ENCODE peak calls at places on chromosomes 1 and 21, in seven cellular contexts. V, W, G, C, Q, S and P are unnamed samples. For H3K4me1, the result is how much of the 10 kb centered on the place peaks cover.

GRCh38 chr1:209404577-209404976 is 178.9 kb upstream of the CAMK1G start:
- DNase-seq in V (no peak), C (no peak), S (no peak), G (no peak), W (no peak), Q (no peak), P (no peak)

GRCh38 chr1:38285807-38286530 is 239.4 kb upstream of the POU3F1 start:
- DNase-seq in V (no peak), G (no peak), Q (no peak), C (no peak), W (no peak), S (no peak), P (no peak)

GRCh38 chr1:210499956-210500355 is 171.3 kb downstream of the HHAT start:
- DNase-seq in C (no peak), S (no peak), V (no peak), Q (no peak), G (no peak), W (no peak), P (no peak)

GRCh38 chr1:190353538-190354101 is 124.0 kb downstream of the BRINP3 start:
- DNase-seq in W (no peak), S (no peak), V (no peak), Q (no peak), G (no peak), C (no peak), P (no peak)

GRCh38 chr1:6574025-6574620 is 5.7 kb upstream of the ZBTB48 start:
- DNase-seq in V (no peak), G (no peak), W (no peak), C (no peak), Q (no peak), S (no peak), P (no peak)

GRCh38 chr1:111221633-111222286 is 5.8 kb upstream of the CHI3L2 start:
- DNase-seq in V (no peak), S (no peak), W (no peak), Q (peak), C (no peak), G (no peak), P (no peak)

GRCh38 chr1:182784556-182785171 is 4.9 kb upstream of the NPL start:
- DNase-seq in S (peak), G (no peak), Q (peak), C (no peak), V (no peak), W (no peak), P (no peak)

GRCh38 chr21:28568692-28569091 is 424.0 kb downstream of the LTN1 start:
- DNase-seq in G (no peak), Q (no peak), C (no peak), S (no peak), V (no peak), W (no peak), P (no peak)

GRCh38 chr1:20291621-20292020 is 946 bp downstream of the VWA5B1 start:
- DNase-seq in W (no peak), Q (no peak), G (no peak), S (no peak), C (peak), V (no peak), P (no peak)

GRCh38 chr1:114669562-114670082 is at the start of gene DENND2C:
- DNase-seq in V (no peak), G (no peak), S (no peak), C (no peak), W (no peak), Q (peak), P (no peak)

GRCh38 chr1:40694353-40694874 is 2.9 kb downstream of the NFYC start:
- DNase-seq in Q (no peak), C (no peak), W (no peak), G (no peak), V (no peak), S (no peak), P (no peak)

GRCh38 chr1:153565529-153566374 is at the start of gene S100A2:
- DNase-seq in C (peak), W (no peak), G (no peak), V (peak), Q (no peak), S (peak), P (peak)

GRCh38 chr1:30354410-30354809 is 369.0 kb downstream of the MATN1 start:
- DNase-seq in S (no peak), V (no peak), G (no peak), W (no peak), Q (no peak), C (no peak), P (no peak)

GRCh38 chr1:15452216-15452615 is 4.3 kb upstream of the CELA2A start:
- DNase-seq in V (no peak), Q (no peak), C (no peak), W (no peak), G (no peak), S (no peak), P (no peak)

GRCh38 chr1:204453141-204453772 is 41.3 kb downstream of the PIK3C2B start:
- DNase-seq in Q (peak), V (no peak), S (no peak), C (no peak), G (no peak), W (no peak), P (no peak)

GRCh38 chr1:232011961-232012360 is 385.4 kb downstream of the DISC1 start:
- DNase-seq in S (no peak), Q (no peak), C (no peak), G (no peak), W (no peak), V (no peak), P (no peak)

GRCh38 chr1:7298145-7298544 is 473.0 kb upstream of the VAMP3 start:
- DNase-seq in C (no peak), G (no peak), V (no peak), S (no peak), W (no peak), Q (no peak), P (no peak)

GRCh38 chr1:167935252-167936067 is 1.0 kb upstream of the DCAF6 start:
- DNase-seq in G (no peak), W (no peak), Q (peak), V (peak), S (peak), C (peak), P (no peak)

GRCh38 chr1:19032701-19033515 is 76.4 kb upstream of the IFFO2 start:
- DNase-seq in V (no peak), S (no peak), Q (no peak), G (no peak), C (no peak), W (no peak), P (peak)

GRCh38 chr1:198001776-198002408 is 84.7 kb downstream of the LHX9 start:
- DNase-seq in C (no peak), W (no peak), S (no peak), Q (no peak), G (no peak), V (no peak), P (no peak)

GRCh38 chr1:25899792-25900191 is 6.4 kb downstream of the STMN1 start:
- DNase-seq in W (no peak), S (no peak), G (no peak), Q (no peak), C (no peak), V (no peak), P (no peak)

GRCh38 chr1:80217377-80217986 is 1211.0 kb upstream of the ADGRL4 start:
- DNase-seq in C (no peak), G (no peak), W (no peak), Q (peak), S (peak), V (no peak), P (no peak)

GRCh38 chr1:198677027-198677426 is 38.2 kb downstream of the PTPRC start:
- DNase-seq in V (no peak), G (no peak), W (no peak), C (no peak), Q (no peak), S (no peak), P (no peak)

GRCh38 chr1:32071758-32072621 is 749 bp upstream of the TMEM39B start:
- DNase-seq in V (no peak), C (no peak), S (no peak), G (no peak), W (no peak), Q (peak), P (no peak)

GRCh38 chr1:81695741-81696140 is 105.0 kb upstream of the ADGRL2 start:
- DNase-seq in Q (no peak), V (no peak), G (no peak), W (no peak), S (peak), C (peak), P (no peak)

GRCh38 chr1:68478662-68479061 is 18.2 kb downstream of the DEPDC1 start:
- DNase-seq in Q (no peak), V (no peak), C (no peak), S (no peak), W (no peak), G (no peak), P (no peak)

GRCh38 chr1:231053493-231054162 is 13.6 kb upstream of the FAM89A start:
- DNase-seq in C (peak), Q (no peak), W (no peak), G (no peak), V (no peak), S (no peak), P (no peak)

GRCh38 chr1:234684854-234685253 is 74.9 kb upstream of the IRF2BP2 start:
- DNase-seq in C (no peak), Q (no peak), G (no peak), S (no peak), W (no peak), V (peak), P (no peak)

GRCh38 chr1:229756666-229757065 is 130.6 kb downstream of the URB2 start:
- DNase-seq in S (no peak), G (no peak), V (no peak), Q (no peak), C (no peak), W (no peak), P (no peak)

GRCh38 chr1:229757226-229757625 is 131.2 kb downstream of the URB2 start:
- DNase-seq in W (no peak), Q (no peak), C (no peak), G (no peak), S (no peak), V (no peak), P (no peak)

GRCh38 chr1:229753764-229754553 is 127.9 kb downstream of the URB2 start:
- DNase-seq in G (no peak), W (no peak), Q (peak), V (no peak), S (no peak), C (no peak), P (no peak)

GRCh38 chr1:229759037-229759435 is 133.0 kb downstream of the URB2 start:
- DNase-seq in W (no peak), C (no peak), G (no peak), S (no peak), Q (no peak), V (no peak), P (no peak)

GRCh38 chr1:229758101-229759036 is 132.3 kb downstream of the URB2 start:
- DNase-seq in G (no peak), Q (no peak), V (no peak), C (no peak), S (no peak), W (no peak), P (no peak)
- TF ChIP-seq CTCF in G (no peak), Q (no peak), V (no peak), C (no peak), S (no peak), W (no peak), P (no peak)

GRCh38 chr1:16918371-16918770 is 3.4 kb upstream of the CROCC start:
- DNase-seq in C (no peak), S (no peak), V (no peak), G (no peak), W (no peak), Q (no peak), P (peak)

GRCh38 chr1:16907870-16908758 is 12.3 kb downstream of the RNU1-2 start:
- DNase-seq in S (no peak), C (no peak), Q (no peak), G (no peak), V (no peak), W (no peak), P (no peak)

GRCh38 chr1:16915627-16915973 is 6.1 kb upstream of the CROCC start:
- DNase-seq in S (no peak), V (no peak), C (no peak), G (no peak), Q (peak), W (no peak), P (peak)

GRCh38 chr1:16913866-16914662 is 7.7 kb upstream of the CROCC start:
- DNase-seq in Q (peak), S (peak), W (peak), C (peak), V (peak), G (peak), P (peak)

GRCh38 chr1:16913616-16913865 is 8.2 kb upstream of the CROCC start:
- DNase-seq in Q (no peak), V (no peak), S (no peak), G (no peak), C (no peak), W (no peak), P (no peak)
- H3K27ac ChIP-seq in Q (no peak), V (peak), S (peak), G (peak), C (peak), W (peak), P (peak)

GRCh38 chr1:28136636-28137613 is 39.6 kb downstream of the PTAFR start:
- DNase-seq in V (no peak), W (no peak), G (no peak), Q (no peak), C (no peak), S (no peak), P (no peak)
- H3K4me1 ChIP-seq in V (under half), W (under half), G (under half), Q (under half), C (under half), S (under half), P (under half)

DNA sequence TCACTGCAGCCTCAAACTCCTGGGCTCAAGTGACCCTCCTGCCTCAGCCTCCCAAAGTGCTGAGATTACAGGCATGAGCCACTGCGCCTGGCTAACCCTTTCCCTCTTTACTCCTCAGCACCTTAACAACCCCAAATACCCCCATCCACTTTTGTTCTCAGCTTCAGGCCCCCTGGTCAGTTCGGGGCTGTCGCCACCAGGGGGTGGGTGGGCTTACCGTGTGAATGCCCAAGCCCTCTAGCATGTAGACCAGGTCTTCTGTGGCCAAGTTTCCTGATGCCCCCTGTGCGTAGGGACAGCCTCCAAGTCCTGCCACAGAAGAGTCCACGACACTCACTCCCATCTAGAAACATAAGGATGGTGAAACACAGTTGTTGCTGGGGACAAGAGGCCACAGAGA is 3.6 kb upstream of the GALE start:
- DNase-seq in V (no peak), G (no peak), Q (no peak), W (no peak), S (no peak), C (no peak), P (no peak)
- TF ChIP-seq CTCF in V (no peak), G (no peak), Q (peak), W (no peak), S (no peak), C (no peak), P (no peak)